ENCODE peak calls at places on chromosome 10, in ten cellular contexts. I is body of pancreas; N is heart right ventricle; X is NCI-H1105; U is activated T-cell treated with anti-CD3 and anti-CD28 coated beads for 1 hour; T is NCI-H460; C is activated CD8-positive, alpha-beta memory T cell treated with anti-CD3 and anti-CD28 coated beads, Interleukin-2, amount 50 U/mL, for 48 hours; O is skeletal muscle cell; L is stimulated activated CD4-positive, alpha-beta T cell treated with anti-CD3 and anti-CD28 coated beads, Interleukin-15, amount 100 ng/mL, for 1 hour; J is fibroblast of lung. R is an unnamed sample.

GRCh38 chr10:89228136-89228535 is 21.0 kb upstream of the CH25H start:
- DNase-seq in U (no peak), O (no peak), T (no peak), L (no peak), J (no peak), N (no peak), I (no peak), C (no peak), X (no peak), R (no peak)

GRCh38 chr10:49369216-49370162 is 26.4 kb downstream of the DRGX start:
- DNase-seq in X (no peak), U (no peak), O (no peak), N (no peak), C (no peak), L (no peak), I (no peak), T (no peak), J (no peak), R (no peak)

GRCh38 chr10:70174058-70174741 is 3.9 kb upstream of the SAR1A start:
- DNase-seq in T (no peak), U (no peak), L (no peak), N (no peak), J (no peak), I (peak), C (no peak), X (no peak), O (no peak), R (no peak)

GRCh38 chr10:79159785-79160184 is 91.0 kb downstream of the ZMIZ1 start:
- DNase-seq in C (no peak), J (peak), I (peak), O (no peak), X (no peak), L (no peak), T (no peak), N (peak), U (no peak), R (no peak)

GRCh38 chr10:50322075-50322474 is 70.8 kb upstream of the ASAH2 start:
- DNase-seq in N (no peak), X (no peak), J (peak), T (no peak), C (no peak), U (no peak), L (no peak), O (no peak), I (no peak), R (no peak)

GRCh38 chr10:61130366-61130765 is 186.4 kb upstream of the RHOBTB1 start:
- DNase-seq in L (no peak), J (peak), T (no peak), U (no peak), I (no peak), N (no peak), C (no peak), X (no peak), O (peak), R (no peak)

GRCh38 chr10:64175271-64175962 is 654.2 kb downstream of the REEP3 start:
- DNase-seq in T (no peak), O (no peak), L (no peak), C (no peak), I (no peak), U (no peak), J (no peak), X (no peak), N (no peak), R (no peak)

GRCh38 chr10:110226926-110227641 is 19.7 kb downstream of the MXI1 start:
- DNase-seq in I (peak), J (no peak), X (no peak), O (no peak), L (peak), U (peak), N (peak), C (peak), T (no peak), R (no peak)

GRCh38 chr10:21687197-21687993 is 153.4 kb downstream of the MLLT10 start:
- DNase-seq in T (peak), X (no peak), J (peak), N (no peak), O (peak), L (no peak), I (no peak), C (no peak), U (no peak), R (no peak)

GRCh38 chr10:97572214-97572989 is at the start of gene ANKRD2:
- DNase-seq in X (peak), O (no peak), T (peak), N (peak), L (no peak), U (peak), J (peak), I (peak), C (peak), R (peak)

GRCh38 chr10:4569132-4569531 is 256.9 kb upstream of the AKR1E2 start:
- DNase-seq in L (no peak), T (no peak), O (no peak), C (no peak), I (no peak), N (no peak), J (no peak), U (no peak), X (no peak), R (no peak)

GRCh38 chr10:102602272-102603045 is 41.8 kb upstream of the TRIM8 start:
- DNase-seq in O (no peak), X (no peak), I (no peak), T (no peak), J (peak), N (no peak), U (no peak), L (no peak), C (no peak), R (no peak)

GRCh38 chr10:8278099-8278498 is 223.6 kb downstream of the GATA3 start:
- DNase-seq in C (no peak), I (no peak), U (no peak), N (no peak), O (no peak), L (no peak), X (no peak), T (no peak), J (no peak), R (no peak)

GRCh38 chr10:36779238-36779846 is 346.1 kb upstream of the ANKRD30A start:
- DNase-seq in J (peak), T (peak), C (no peak), O (peak), L (no peak), X (no peak), I (peak), N (peak), U (no peak), R (no peak)

GRCh38 chr10:43385412-43386004 is 14.1 kb downstream of the FXYD4 start:
- DNase-seq in I (no peak), O (no peak), J (no peak), C (no peak), N (no peak), L (no peak), X (no peak), U (no peak), T (no peak), R (no peak)

GRCh38 chr10:78903351-78903940 is 165.3 kb upstream of the ZMIZ1 start:
- DNase-seq in J (no peak), C (peak), O (no peak), L (no peak), U (no peak), T (no peak), X (no peak), N (peak), I (no peak), R (no peak)

GRCh38 chr10:46550795-46551700 is 5.4 kb downstream of the GPRIN2 start:
- DNase-seq in N (peak), X (no peak), C (peak), L (peak), I (no peak), T (no peak), U (no peak), O (no peak), J (no peak), R (no peak)

GRCh38 chr10:79176949-79177602 is 108.3 kb downstream of the ZMIZ1 start:
- DNase-seq in C (no peak), N (peak), X (no peak), U (no peak), J (peak), T (no peak), O (no peak), L (no peak), I (peak), R (no peak)

GRCh38 chr10:101351017-101351416 is 2.9 kb upstream of the BTRC start:
- DNase-seq in I (no peak), T (no peak), N (no peak), X (no peak), O (no peak), C (no peak), L (no peak), U (no peak), J (no peak), R (no peak)

GRCh38 chr10:71751515-71752224 is 21.6 kb downstream of the VSIR start:
- DNase-seq in X (no peak), T (no peak), L (no peak), J (no peak), U (no peak), C (no peak), O (no peak), N (no peak), I (no peak), R (no peak)

GRCh38 chr10:8052970-8053445 is 1.5 kb upstream of the GATA3 start:
- DNase-seq in O (no peak), N (no peak), L (no peak), T (no peak), J (no peak), C (no peak), X (no peak), U (no peak), I (no peak), R (no peak)

GRCh38 chr10:31888442-31888841 is 40.2 kb downstream of the ARHGAP12 start:
- DNase-seq in O (no peak), C (no peak), L (no peak), N (no peak), T (no peak), I (no peak), J (no peak), X (no peak), U (no peak), R (no peak)

GRCh38 chr10:122097935-122098334 is 109.0 kb downstream of the TACC2 start:
- DNase-seq in I (no peak), U (no peak), J (no peak), N (no peak), O (no peak), C (no peak), T (no peak), X (no peak), L (no peak), R (no peak)

GRCh38 chr10:3532644-3533043 is 252.4 kb downstream of the KLF6 start:
- DNase-seq in U (no peak), X (no peak), L (no peak), N (no peak), T (no peak), O (no peak), C (no peak), I (no peak), J (no peak), R (no peak)

GRCh38 chr10:30055094-30055701 is 4.2 kb downstream of the JCAD start:
- DNase-seq in T (no peak), I (no peak), X (no peak), C (no peak), L (no peak), N (no peak), O (peak), U (no peak), J (peak), R (no peak)

GRCh38 chr10:118343115-118343514 is 991 bp upstream of the FAM204A start:
- DNase-seq in O (no peak), L (no peak), X (no peak), T (no peak), J (peak), N (no peak), U (no peak), I (no peak), C (no peak), R (no peak)

GRCh38 chr10:663844-664243 is 25.6 kb downstream of the DIP2C start:
- DNase-seq in U (no peak), X (no peak), C (no peak), I (peak), J (no peak), O (no peak), N (no peak), T (no peak), L (no peak), R (no peak)

GRCh38 chr10:84429926-84430520 is 101.6 kb downstream of the CCSER2 start:
- DNase-seq in T (peak), X (no peak), U (peak), C (peak), N (peak), J (peak), I (peak), L (peak), O (no peak), R (no peak)

GRCh38 chr10:17961551-17962422 is 10.1 kb downstream of the SLC39A12 start:
- DNase-seq in X (no peak), O (peak), N (no peak), L (no peak), J (peak), I (no peak), U (no peak), T (no peak), C (no peak), R (no peak)

R was measured in KG1.